ENCODE peak calls at places on chromosomes 7 and 10, in four cellular contexts. One of them, this sample, is unnamed. For H3K27me3, the result is how much of the 10 kb centered on the place peaks cover.

GRCh38 chr7:102291056-102291915 is 4.6 kb downstream of the SH2B2 start:
- DNase-seq in mesenchymal stem cell: no peak
- DNase-seq in aorta: no peak
- DNase-seq in neural progenitor cell: no peak
- DNase-seq in this sample: no peak

GRCh38 chr10:117535045-117535751 is 7.3 kb upstream of the EMX2 start:
- DNase-seq in mesenchymal stem cell: no peak
- DNase-seq in aorta: peak
- DNase-seq in neural progenitor cell: peak
- DNase-seq in this sample: peak

GRCh38 chr10:103207141-103207540 is 14.1 kb upstream of the NT5C2 start:
- DNase-seq in mesenchymal stem cell: no peak
- DNase-seq in aorta: no peak
- DNase-seq in neural progenitor cell: no peak
- DNase-seq in this sample: no peak

GRCh38 chr10:126061526-126061925 is 165.2 kb downstream of the FANK1 start:
- DNase-seq in mesenchymal stem cell: no peak
- DNase-seq in aorta: no peak
- DNase-seq in neural progenitor cell: no peak
- DNase-seq in this sample: no peak

GRCh38 chr7:5657901-5658300 is 123.6 kb downstream of the RNF216 start:
- DNase-seq in mesenchymal stem cell: no peak
- DNase-seq in aorta: no peak
- DNase-seq in neural progenitor cell: no peak
- DNase-seq in this sample: no peak

GRCh38 chr10:75137533-75138438 is 26.3 kb downstream of the SAMD8 start:
- DNase-seq in mesenchymal stem cell: peak
- DNase-seq in aorta: no peak
- DNase-seq in neural progenitor cell: no peak
- DNase-seq in this sample: no peak

GRCh38 chr10:95628786-95629185 is 27.7 kb downstream of the ALDH18A1 start:
- DNase-seq in mesenchymal stem cell: no peak
- DNase-seq in aorta: no peak
- DNase-seq in neural progenitor cell: no peak
- DNase-seq in this sample: no peak

GRCh38 chr7:123716877-123717276 is 31.9 kb downstream of the WASL start:
- DNase-seq in mesenchymal stem cell: no peak
- DNase-seq in aorta: no peak
- DNase-seq in neural progenitor cell: no peak
- DNase-seq in this sample: no peak

GRCh38 chr7:125481323-125481722 is 551.7 kb upstream of the POT1 start:
- DNase-seq in mesenchymal stem cell: no peak
- DNase-seq in aorta: no peak
- DNase-seq in neural progenitor cell: no peak
- DNase-seq in this sample: no peak

GRCh38 chr7:32670105-32670504 is 174.8 kb downstream of the AVL9 start:
- DNase-seq in mesenchymal stem cell: peak
- DNase-seq in aorta: no peak
- DNase-seq in neural progenitor cell: peak
- DNase-seq in this sample: no peak

GRCh38 chr10:116395223-116395985 is 32.2 kb upstream of the PNLIPRP3 start:
- DNase-seq in mesenchymal stem cell: no peak
- DNase-seq in aorta: no peak
- DNase-seq in neural progenitor cell: no peak
- DNase-seq in this sample: no peak

GRCh38 chr10:115222039-115222438 is 128.9 kb downstream of the ATRNL1 start:
- DNase-seq in mesenchymal stem cell: no peak
- DNase-seq in aorta: no peak
- DNase-seq in neural progenitor cell: no peak
- DNase-seq in this sample: no peak
- H3K4me3 ChIP-seq in mesenchymal stem cell: no peak
- H3K4me3 ChIP-seq in aorta: no peak
- H3K4me3 ChIP-seq in neural progenitor cell: no peak
- H3K4me3 ChIP-seq in this sample: no peak

GRCh38 chr7:97011536-97012292 is 6.4 kb downstream of the DLX6 start:
- DNase-seq in mesenchymal stem cell: no peak
- DNase-seq in aorta: no peak
- DNase-seq in neural progenitor cell: no peak
- DNase-seq in this sample: no peak
- H3K27me3 ChIP-seq in mesenchymal stem cell: half or more
- H3K27me3 ChIP-seq in aorta: under half
- H3K27me3 ChIP-seq in neural progenitor cell: half or more
- H3K27me3 ChIP-seq in this sample: under half

GRCh38 chr10:43340101-43340500 is 31.3 kb upstream of the FXYD4 start:
- DNase-seq in mesenchymal stem cell: no peak
- DNase-seq in aorta: no peak
- DNase-seq in neural progenitor cell: no peak
- DNase-seq in this sample: no peak
- H3K4me3 ChIP-seq in mesenchymal stem cell: no peak
- H3K4me3 ChIP-seq in aorta: no peak
- H3K4me3 ChIP-seq in neural progenitor cell: no peak
- H3K4me3 ChIP-seq in this sample: no peak

GRCh38 chr10:28676968-28677888 is at the start of gene BAMBI:
- DNase-seq in mesenchymal stem cell: peak
- DNase-seq in aorta: peak
- DNase-seq in neural progenitor cell: peak
- DNase-seq in this sample: peak

GRCh38 chr10:28676297-28676967 is 889 bp upstream of the BAMBI start:
- DNase-seq in mesenchymal stem cell: peak
- DNase-seq in aorta: peak
- DNase-seq in neural progenitor cell: peak
- DNase-seq in this sample: no peak

GRCh38 chr10:28678687-28679457 is 1.6 kb downstream of the BAMBI start:
- DNase-seq in mesenchymal stem cell: peak
- DNase-seq in aorta: no peak
- DNase-seq in neural progenitor cell: peak
- DNase-seq in this sample: peak

GRCh38 chr10:28677889-28678686 is 767 bp downstream of the BAMBI start:
- DNase-seq in mesenchymal stem cell: peak
- DNase-seq in aorta: peak
- DNase-seq in neural progenitor cell: peak
- DNase-seq in this sample: peak

DNA sequence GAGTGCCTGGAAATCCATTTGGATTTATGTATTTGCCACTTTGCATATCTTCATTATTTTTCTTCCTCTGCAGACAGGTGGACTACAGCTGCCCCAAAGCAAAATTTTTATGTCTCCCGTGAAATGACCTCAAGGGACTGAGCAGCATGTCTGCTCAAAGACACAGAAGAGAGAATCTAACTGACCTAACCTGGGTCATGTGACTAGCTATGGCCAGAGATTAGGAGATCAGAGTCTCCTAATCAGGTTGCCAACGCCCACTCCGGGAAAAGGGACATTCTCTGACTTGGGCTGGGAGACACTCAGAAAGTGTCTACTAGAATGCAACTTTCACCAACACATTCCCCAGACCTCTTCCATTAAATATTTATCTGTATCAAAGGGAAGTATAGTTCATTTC is 2.5 kb upstream of the BAMBI start:
- DNase-seq in mesenchymal stem cell: no peak
- DNase-seq in aorta: no peak
- DNase-seq in neural progenitor cell: peak
- DNase-seq in this sample: no peak
- H3K27me3 ChIP-seq in mesenchymal stem cell: under half
- H3K27me3 ChIP-seq in aorta: under half
- H3K27me3 ChIP-seq in neural progenitor cell: half or more
- H3K27me3 ChIP-seq in this sample: under half

GRCh38 chr7:100893318-100893895 is 2.3 kb downstream of the ACHE start:
- DNase-seq in mesenchymal stem cell: no peak
- DNase-seq in aorta: no peak
- DNase-seq in neural progenitor cell: no peak
- DNase-seq in this sample: no peak

GRCh38 chr7:100894860-100895700 is 608 bp downstream of the ACHE start:
- DNase-seq in mesenchymal stem cell: peak
- DNase-seq in aorta: peak
- DNase-seq in neural progenitor cell: peak
- DNase-seq in this sample: peak

GRCh38 chr7:100892364-100893317 is 3.0 kb downstream of the ACHE start:
- DNase-seq in mesenchymal stem cell: no peak
- DNase-seq in aorta: no peak
- DNase-seq in neural progenitor cell: no peak
- DNase-seq in this sample: no peak

GRCh38 chr7:100895701-100895955 is at the start of gene ACHE:
- DNase-seq in mesenchymal stem cell: no peak
- DNase-seq in aorta: no peak
- DNase-seq in neural progenitor cell: no peak
- DNase-seq in this sample: no peak

DNA sequence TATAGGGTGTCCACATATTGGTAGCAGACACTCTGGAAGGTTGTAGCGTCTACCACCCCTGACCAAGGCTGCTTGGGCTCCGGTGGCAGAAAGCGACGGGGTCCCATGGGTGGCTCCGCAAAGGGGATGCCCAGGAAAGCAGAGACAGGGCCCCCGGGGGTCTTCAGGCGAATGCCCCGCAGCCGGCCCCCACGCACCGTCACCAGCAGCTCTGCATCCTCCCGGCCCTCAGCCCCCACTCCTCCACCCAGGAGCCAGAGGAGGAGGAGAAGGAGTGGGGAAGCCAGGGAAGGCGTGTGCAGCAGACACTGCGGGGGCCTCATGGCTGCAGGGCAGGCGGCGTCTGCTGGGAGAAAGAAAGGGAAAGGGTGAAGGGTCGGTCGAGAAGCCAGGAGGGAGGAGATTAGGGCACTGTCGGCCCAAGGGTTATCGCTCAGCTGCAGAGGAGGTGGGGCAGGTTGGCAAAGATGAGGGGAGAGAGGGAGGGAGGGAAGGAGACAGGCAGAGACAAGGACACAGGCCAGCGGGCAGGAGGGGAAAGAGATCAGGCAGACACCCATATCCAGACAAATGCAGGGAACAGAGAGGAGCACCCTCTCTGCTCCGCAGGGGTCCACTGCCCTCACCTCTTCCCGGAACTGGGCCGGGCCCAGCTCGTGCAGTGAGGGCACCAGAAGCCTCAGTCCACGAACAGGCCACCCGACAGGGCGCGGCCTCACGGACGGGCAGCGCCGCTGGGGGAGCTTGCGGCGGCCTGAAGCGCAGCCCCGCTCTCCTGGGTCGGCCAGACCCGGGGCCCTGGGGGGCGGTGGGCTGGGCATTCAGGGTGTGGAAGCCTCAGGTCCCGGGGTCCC is 1.6 kb downstream of the ACHE start:
- DNase-seq in mesenchymal stem cell: no peak
- DNase-seq in aorta: no peak
- DNase-seq in neural progenitor cell: peak
- DNase-seq in this sample: peak
- H3K4me3 ChIP-seq in mesenchymal stem cell: no peak
- H3K4me3 ChIP-seq in aorta: no peak
- H3K4me3 ChIP-seq in neural progenitor cell: peak
- H3K4me3 ChIP-seq in this sample: no peak

GRCh38 chr10:93064874-93065660 is 4.5 kb downstream of the CYP26C1 start:
- DNase-seq in mesenchymal stem cell: no peak
- DNase-seq in aorta: no peak
- DNase-seq in neural progenitor cell: no peak
- DNase-seq in this sample: no peak
- H3K27me3 ChIP-seq in mesenchymal stem cell: half or more
- H3K27me3 ChIP-seq in aorta: under half
- H3K27me3 ChIP-seq in neural progenitor cell: half or more
- H3K27me3 ChIP-seq in this sample: under half

GRCh38 chr7:2928613-2929311 is 84.7 kb upstream of the GNA12 start:
- DNase-seq in mesenchymal stem cell: no peak
- DNase-seq in aorta: peak
- DNase-seq in neural progenitor cell: no peak
- DNase-seq in this sample: peak
- H3K4me3 ChIP-seq in mesenchymal stem cell: peak
- H3K4me3 ChIP-seq in aorta: no peak
- H3K4me3 ChIP-seq in neural progenitor cell: no peak
- H3K4me3 ChIP-seq in this sample: no peak

DNA sequence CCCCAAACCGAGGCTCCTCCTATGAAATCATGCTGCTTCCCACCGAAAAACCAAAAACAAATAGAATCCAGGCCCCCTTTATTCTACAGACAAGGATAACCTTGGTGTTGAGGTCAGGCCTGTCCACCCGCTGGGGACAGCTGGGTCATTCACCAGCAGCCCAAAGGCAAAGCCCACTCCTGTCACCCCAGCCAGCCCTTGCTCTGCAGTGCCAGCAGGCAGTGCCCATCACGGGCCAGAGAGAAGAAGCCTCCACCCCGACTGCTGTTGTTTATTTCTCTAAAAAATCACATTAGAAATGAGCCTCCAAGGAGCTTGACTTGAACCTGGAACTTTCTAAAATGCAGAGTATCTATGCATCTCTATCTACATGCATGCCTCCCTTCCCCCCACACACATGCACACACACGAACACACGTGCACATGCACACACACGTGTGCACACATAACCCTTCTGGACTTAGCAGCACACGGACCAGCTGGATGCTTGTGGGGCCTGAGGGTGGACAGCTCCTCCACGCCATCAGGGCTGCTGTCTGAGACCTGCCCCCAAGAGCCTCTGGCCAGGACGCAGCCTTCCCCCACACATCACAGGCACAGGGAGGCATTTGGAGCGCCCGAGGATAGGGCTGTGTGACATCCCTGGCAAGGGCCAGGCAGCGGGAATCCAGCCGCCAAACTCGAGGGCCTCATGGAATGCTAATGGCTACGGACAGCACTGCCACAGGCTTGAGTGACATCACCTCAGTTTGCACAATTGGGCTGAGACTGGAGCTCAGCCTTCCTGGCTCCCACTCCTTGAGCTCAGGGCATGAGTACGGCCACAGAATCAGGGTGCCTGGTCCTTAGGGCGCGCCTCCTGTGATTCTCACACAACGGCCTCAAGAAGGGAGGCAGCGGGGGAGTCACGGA is 22.8 kb downstream of the PRKAG2 start:
- DNase-seq in mesenchymal stem cell: no peak
- DNase-seq in aorta: peak
- DNase-seq in neural progenitor cell: peak
- DNase-seq in this sample: peak
- H3K27me3 ChIP-seq in mesenchymal stem cell: under half
- H3K27me3 ChIP-seq in aorta: under half
- H3K27me3 ChIP-seq in neural progenitor cell: under half
- H3K27me3 ChIP-seq in this sample: under half

GRCh38 chr10:88288621-88289059 is 294.5 kb downstream of the RNLS start:
- DNase-seq in mesenchymal stem cell: no peak
- DNase-seq in aorta: no peak
- DNase-seq in neural progenitor cell: no peak
- DNase-seq in this sample: no peak
- H3K4me3 ChIP-seq in mesenchymal stem cell: no peak
- H3K4me3 ChIP-seq in aorta: no peak
- H3K4me3 ChIP-seq in neural progenitor cell: no peak
- H3K4me3 ChIP-seq in this sample: no peak